ENCODE peak calls at places on chromosomes 5 and 9, in ten cellular contexts. U is AG04449; E is effector memory CD4-positive, alpha-beta T cell; F is spleen; O is adipocyte; X is foreskin fibroblast; B is activated CD8-positive, alpha-beta memory T cell treated with anti-CD3 and anti-CD28 coated beads, Interleukin-2, amount 50 U/mL, for 48 hours; T is astrocyte; M is KG1; K is stimulated activated CD8-positive, alpha-beta memory T cell treated with anti-CD3 and anti-CD28 coated beads, Interleukin-15, amount 100 ng/mL, for 24 hours. Q is an unnamed sample.

GRCh38 chr5:149201121-149201637 is 59.9 kb downstream of the ABLIM3 start:
- DNase-seq in U (no peak), O (no peak), B (no peak), K (no peak), T (no peak), X (no peak), M (no peak), E (no peak), F (no peak), Q (no peak)

GRCh38 chr9:105053209-105053652 is 125.3 kb upstream of the ABCA1 start:
- DNase-seq in E (no peak), U (no peak), X (peak), B (peak), K (no peak), T (peak), M (no peak), F (no peak), O (peak), Q (no peak)

GRCh38 chr9:13427587-13427986 is 148.1 kb upstream of the MPDZ start:
- DNase-seq in E (no peak), B (no peak), O (peak), F (no peak), U (no peak), M (no peak), X (peak), T (peak), K (no peak), Q (no peak)

GRCh38 chr5:127418378-127418777 is 99.1 kb upstream of the PRRC1 start:
- DNase-seq in F (no peak), M (no peak), X (no peak), O (no peak), U (no peak), E (no peak), B (no peak), K (no peak), T (no peak), Q (no peak)

GRCh38 chr9:96859461-96860198 is 5.3 kb upstream of the ZNF782 start:
- DNase-seq in K (no peak), O (peak), T (peak), F (no peak), U (peak), B (no peak), E (no peak), M (no peak), X (peak), Q (no peak)

GRCh38 chr5:145946112-145946861 is 9.9 kb downstream of the SH3RF2 start:
- DNase-seq in K (no peak), B (no peak), O (peak), E (no peak), T (peak), X (peak), M (no peak), F (no peak), U (peak), Q (no peak)

GRCh38 chr5:88675758-88676636 is 207.0 kb downstream of the MEF2C start:
- DNase-seq in B (peak), K (no peak), O (no peak), M (no peak), F (no peak), E (no peak), U (no peak), X (peak), T (peak), Q (no peak)

GRCh38 chr9:14910178-14910805 is at the start of gene FREM1:
- DNase-seq in X (no peak), F (no peak), B (no peak), M (no peak), K (no peak), T (no peak), E (no peak), U (no peak), O (peak), Q (no peak)

GRCh38 chr5:180689071-180689694 is 39.8 kb upstream of the FLT4 start:
- DNase-seq in E (no peak), T (no peak), K (no peak), B (no peak), U (no peak), X (no peak), O (no peak), F (no peak), M (no peak), Q (no peak)

GRCh38 chr9:122816163-122816867 is 12.1 kb downstream of the PDCL start:
- DNase-seq in B (peak), U (no peak), O (no peak), T (no peak), K (no peak), E (no peak), F (peak), M (peak), X (no peak), Q (no peak)

GRCh38 chr9:24832307-24832706 is 286.6 kb upstream of the IZUMO3 start:
- DNase-seq in K (no peak), O (peak), M (no peak), B (no peak), T (no peak), F (no peak), U (no peak), X (no peak), E (no peak), Q (no peak)

GRCh38 chr9:128987800-128988199 is 40.3 kb downstream of the NUP188 start:
- DNase-seq in T (peak), F (no peak), U (peak), K (no peak), X (peak), M (no peak), O (peak), B (no peak), E (no peak), Q (no peak)

GRCh38 chr9:89842267-89842768 is 237.5 kb downstream of the GADD45G start:
- DNase-seq in M (no peak), X (no peak), T (no peak), B (no peak), F (peak), U (no peak), O (no peak), E (no peak), K (no peak), Q (no peak)

GRCh38 chr9:135320943-135321342 is 158.6 kb upstream of the PPP1R26 start:
- DNase-seq in U (no peak), K (no peak), F (peak), E (no peak), M (no peak), T (no peak), O (no peak), X (no peak), B (peak), Q (no peak)

GRCh38 chr9:121333950-121334773 is 35.9 kb downstream of the STOM start:
- DNase-seq in X (no peak), K (no peak), F (no peak), M (no peak), B (no peak), T (no peak), O (no peak), U (no peak), E (no peak), Q (no peak)

GRCh38 chr9:132411091-132411508 is 1.1 kb downstream of the CFAP77 start:
- DNase-seq in T (no peak), M (peak), F (peak), B (peak), X (peak), U (no peak), K (peak), E (peak), O (peak), Q (peak)

GRCh38 chr9:93672622-93673270 is 96.4 kb downstream of the PHF2 start:
- DNase-seq in X (no peak), M (no peak), K (no peak), U (no peak), F (no peak), O (no peak), T (no peak), B (no peak), E (no peak), Q (no peak)

GRCh38 chr9:35555881-35556280 is 49.2 kb upstream of the TESK1 start:
- DNase-seq in X (no peak), F (no peak), O (no peak), B (no peak), K (no peak), U (no peak), E (no peak), M (no peak), T (no peak), Q (no peak)

GRCh38 chr5:155418960-155419579 is 405.5 kb downstream of the KIF4B start:
- DNase-seq in B (no peak), X (no peak), U (no peak), E (no peak), F (no peak), M (no peak), T (no peak), K (no peak), O (no peak), Q (no peak)

GRCh38 chr9:20189871-20190270 is 401.0 kb upstream of the SLC24A2 start:
- DNase-seq in O (no peak), K (no peak), M (no peak), F (no peak), U (no peak), X (no peak), B (no peak), T (no peak), E (no peak), Q (no peak)

GRCh38 chr9:36092509-36093215 is 43.9 kb upstream of the GLIPR2 start:
- DNase-seq in B (peak), E (no peak), K (no peak), F (no peak), O (no peak), M (no peak), X (no peak), T (no peak), U (no peak), Q (peak)

GRCh38 chr5:159444441-159445082 is 114.3 kb upstream of the IL12B start:
- DNase-seq in B (no peak), O (peak), F (no peak), X (peak), K (no peak), T (peak), M (no peak), U (no peak), E (no peak), Q (no peak)

GRCh38 chr5:122611401-122611800 is 163.5 kb upstream of the SNX2 start:
- DNase-seq in T (no peak), O (no peak), E (no peak), U (no peak), K (no peak), F (no peak), X (no peak), M (no peak), B (no peak), Q (no peak)

GRCh38 chr5:57332350-57332749 is 150.3 kb downstream of the ACTBL2 start:
- DNase-seq in F (no peak), K (no peak), O (no peak), M (no peak), T (peak), E (no peak), X (peak), B (no peak), U (no peak), Q (no peak)

GRCh38 chr5:102532126-102532525 is 33.3 kb upstream of the SLCO6A1 start:
- DNase-seq in X (no peak), E (no peak), U (no peak), O (peak), T (peak), M (no peak), B (no peak), K (no peak), F (no peak), Q (no peak)

GRCh38 chr9:96607971-96608370 is 11.7 kb downstream of the CDC14B start:
- DNase-seq in F (no peak), O (no peak), M (no peak), K (no peak), T (no peak), X (no peak), E (no peak), B (no peak), U (no peak), Q (no peak)

Q was measured in T-helper 17 cell.